ENCODE peak calls at places on chromosomes 7 and 10, in seven cellular contexts. U is HCT116, K is prostate gland, Z is stomach, J is Peyer's patch, H is thyroid gland, O is uterus. P is an unnamed sample.

GRCh38 chr7:98420966-98421612 is 20.2 kb upstream of the BAIAP2L1 start:
- DNase-seq in U (peak), K (peak), Z (peak), J (peak), H (peak), O (no peak), P (peak)

GRCh38 chr7:34718867-34719266 is 60.8 kb downstream of the NPSR1 start:
- DNase-seq in U (no peak), K (no peak), Z (no peak), J (no peak), H (no peak), O (no peak), P (no peak)

GRCh38 chr10:86402283-86402931 is 35.8 kb upstream of the GRID1 start:
- DNase-seq in U (no peak), K (no peak), Z (no peak), J (no peak), H (peak), O (no peak), P (no peak)

GRCh38 chr10:99658622-99659030 is 683 bp upstream of the ENTPD7 start:
- DNase-seq in U (peak), K (peak), Z (peak), J (peak), H (peak), O (peak), P (peak)

GRCh38 chr7:42350801-42351200 is 113.8 kb upstream of the GLI3 start:
- DNase-seq in U (no peak), K (no peak), Z (no peak), J (no peak), H (peak), O (no peak), P (no peak)

GRCh38 chr7:44152971-44153947 is 12.1 kb upstream of the MYL7 start:
- DNase-seq in U (no peak), K (no peak), Z (no peak), J (no peak), H (no peak), O (peak), P (no peak)

GRCh38 chr7:82595176-82595575 is 151.6 kb upstream of the CACNA2D1 start:
- DNase-seq in U (no peak), K (no peak), Z (no peak), J (no peak), H (no peak), O (no peak), P (no peak)

GRCh38 chr10:955127-955819 is 23.8 kb upstream of the LARP4B start:
- DNase-seq in U (no peak), K (no peak), Z (no peak), J (no peak), H (peak), O (no peak), P (no peak)

GRCh38 chr10:32149257-32149955 is 93.2 kb upstream of the KIF5B start:
- DNase-seq in U (peak), K (no peak), Z (peak), J (no peak), H (peak), O (peak), P (no peak)

GRCh38 chr10:49008505-49009202 is 69.0 kb upstream of the LRRC18 start:
- DNase-seq in U (no peak), K (no peak), Z (no peak), J (no peak), H (no peak), O (no peak), P (no peak)

GRCh38 chr10:109851595-109851994 is 71.7 kb downstream of the XPNPEP1 start:
- DNase-seq in U (no peak), K (no peak), Z (no peak), J (no peak), H (no peak), O (no peak), P (no peak)

GRCh38 chr10:5889624-5890518 is at the start of the genes ANKRD16 and FBH1:
- DNase-seq in U (peak), K (peak), Z (peak), J (peak), H (peak), O (peak), P (peak)
- TF ChIP-seq POLR2A in U (peak), K (peak), Z (no peak), J (peak), H (no peak), O (peak), P (no peak)

GRCh38 chr10:110918269-110918632 is 729 bp downstream of the BBIP1 start:
- DNase-seq in U (peak), K (peak), Z (peak), J (peak), H (peak), O (peak), P (no peak)
- TF ChIP-seq CTCF in U (no peak), K (no peak), Z (no peak), J (no peak), H (no peak), O (peak), P (no peak)

GRCh38 chr7:134605978-134606923 is 40.4 kb upstream of the BPGM start:
- DNase-seq in U (peak), K (peak), Z (peak), J (peak), H (peak), O (peak), P (peak)

GRCh38 chr7:134601459-134601858 is 45.2 kb upstream of the BPGM start:
- DNase-seq in U (no peak), K (no peak), Z (no peak), J (no peak), H (no peak), O (no peak), P (no peak)

GRCh38 chr7:134599371-134599770 is 47.3 kb upstream of the BPGM start:
- DNase-seq in U (no peak), K (no peak), Z (no peak), J (no peak), H (no peak), O (no peak), P (no peak)

GRCh38 chr7:134602921-134603394 is 43.7 kb upstream of the BPGM start:
- DNase-seq in U (no peak), K (no peak), Z (no peak), J (no peak), H (peak), O (no peak), P (no peak)
- TF ChIP-seq POLR2A in U (no peak), K (no peak), Z (no peak), J (no peak), H (no peak), O (no peak), P (no peak)

DNA sequence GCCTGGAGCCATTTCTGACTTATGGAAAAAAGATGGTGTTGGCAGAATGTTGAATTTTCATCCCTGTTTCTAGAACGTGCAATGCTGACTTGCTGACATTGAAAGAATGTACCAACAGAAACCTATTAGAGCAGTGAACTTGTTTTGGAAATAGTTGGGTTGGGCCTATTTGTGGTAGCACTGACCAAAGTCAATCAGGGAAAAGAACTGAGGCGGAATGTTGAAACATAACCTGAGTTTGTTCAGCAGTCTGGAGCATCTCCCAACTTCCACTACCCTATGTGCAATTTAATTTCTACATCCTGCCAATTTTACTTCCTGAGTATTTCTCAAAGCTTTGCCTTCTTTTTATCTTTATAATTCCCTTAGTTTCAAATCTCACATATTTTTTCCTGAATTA is 11.6 kb upstream of the KIAA1217 start:
- DNase-seq in U (no peak), K (no peak), Z (no peak), J (no peak), H (no peak), O (no peak), P (no peak)
- TF ChIP-seq CTCF in U (no peak), K (no peak), Z (no peak), J (no peak), H (no peak), O (no peak), P (no peak)

GRCh38 chr10:60114765-60115586 is 208.6 kb upstream of the CCDC6 start:
- DNase-seq in U (peak), K (no peak), Z (no peak), J (no peak), H (no peak), O (peak), P (no peak)
- TF ChIP-seq POLR2A in U (no peak), K (no peak), Z (no peak), J (no peak), H (no peak), O (no peak), P (no peak)

GRCh38 chr10:122240401-122240800 is 30.7 kb upstream of the BTBD16 start:
- DNase-seq in U (no peak), K (no peak), Z (no peak), J (no peak), H (no peak), O (no peak), P (peak)

GRCh38 chr10:122241836-122242235 is 29.3 kb upstream of the BTBD16 start:
- DNase-seq in U (no peak), K (no peak), Z (no peak), J (no peak), H (no peak), O (no peak), P (peak)

GRCh38 chr10:122242266-122242665 is 28.8 kb upstream of the BTBD16 start:
- DNase-seq in U (no peak), K (no peak), Z (no peak), J (no peak), H (no peak), O (no peak), P (peak)

GRCh38 chr10:122237326-122237725 is 33.8 kb upstream of the BTBD16 start:
- DNase-seq in U (no peak), K (no peak), Z (no peak), J (no peak), H (no peak), O (no peak), P (peak)

GRCh38 chr10:122239578-122240257 is 31.4 kb upstream of the BTBD16 start:
- DNase-seq in U (no peak), K (no peak), Z (no peak), J (no peak), H (no peak), O (no peak), P (peak)
- TF ChIP-seq CTCF in U (no peak), K (no peak), Z (no peak), J (no peak), H (no peak), O (no peak), P (no peak)

GRCh38 chr10:71767420-71768035 is 5.8 kb downstream of the VSIR start:
- DNase-seq in U (no peak), K (no peak), Z (no peak), J (no peak), H (no peak), O (peak), P (peak)
- TF ChIP-seq POLR2A in U (no peak), K (peak), Z (no peak), J (peak), H (no peak), O (no peak), P (no peak)